ENCODE peak calls at places on chromosomes 7 and 10, in nine cellular contexts. L is endodermal cell; I is heart right ventricle; M is thoracic aorta; A is NT2/D1; C is H1; T is Peyer's patch; E is right atrium auricular region; X is effector memory CD4-positive, alpha-beta T cell. R is an unnamed sample. For H3K4me1 and H3K36me3, the result is how much of the 10 kb centered on the place peaks cover.

GRCh38 chr10:63256047-63256773 is 123.1 kb downstream of the NRBF2 start:
- DNase-seq in L (no peak), I (no peak), M (no peak), A (no peak), C (no peak), T (no peak), E (no peak), X (no peak), R (no peak)

GRCh38 chr7:86282014-86282682 is 361.6 kb upstream of the GRM3 start:
- DNase-seq in L (no peak), I (peak), M (no peak), A (no peak), C (no peak), T (no peak), E (no peak), X (no peak), R (peak)

GRCh38 chr7:50339990-50340500 is 35.5 kb downstream of the IKZF1 start:
- DNase-seq in L (peak), I (no peak), M (no peak), A (no peak), C (no peak), T (peak), E (no peak), X (no peak), R (no peak)

GRCh38 chr10:14563359-14563758 is 211.3 kb downstream of the FAM107B start:
- DNase-seq in L (no peak), I (no peak), M (no peak), A (no peak), C (no peak), T (no peak), E (no peak), X (no peak), R (no peak)

GRCh38 chr10:63671317-63671937 is 150.2 kb downstream of the REEP3 start:
- DNase-seq in L (no peak), I (no peak), M (no peak), A (peak), C (no peak), T (no peak), E (no peak), X (no peak), R (peak)

GRCh38 chr7:99729501-99730261 is 5.3 kb downstream of the CYP3A7 start:
- DNase-seq in L (no peak), I (no peak), M (no peak), A (no peak), C (no peak), T (no peak), E (no peak), X (no peak), R (no peak)

GRCh38 chr7:105011771-105012502 is 2.1 kb upstream of the KMT2E start:
- DNase-seq in L (no peak), I (no peak), M (no peak), A (no peak), C (no peak), T (peak), E (no peak), X (peak), R (peak)

GRCh38 chr7:75925717-75926435 is 10.9 kb downstream of the POR start:
- DNase-seq in L (no peak), I (no peak), M (no peak), A (no peak), C (no peak), T (no peak), E (no peak), X (no peak), R (peak)

GRCh38 chr10:15325243-15326002 is 45.7 kb downstream of the FAM171A1 start:
- DNase-seq in L (no peak), I (no peak), M (no peak), A (no peak), C (no peak), T (no peak), E (no peak), X (no peak), R (no peak)

GRCh38 chr10:93313798-93314197 is 168.3 kb downstream of the MYOF start:
- DNase-seq in L (no peak), I (no peak), M (no peak), A (no peak), C (no peak), T (no peak), E (no peak), X (no peak), R (no peak)
- H3K4me1 ChIP-seq in L (under half), I (under half), M (under half), A (under half), C (under half), T (under half), E (under half), X (under half), R (under half)

DNA sequence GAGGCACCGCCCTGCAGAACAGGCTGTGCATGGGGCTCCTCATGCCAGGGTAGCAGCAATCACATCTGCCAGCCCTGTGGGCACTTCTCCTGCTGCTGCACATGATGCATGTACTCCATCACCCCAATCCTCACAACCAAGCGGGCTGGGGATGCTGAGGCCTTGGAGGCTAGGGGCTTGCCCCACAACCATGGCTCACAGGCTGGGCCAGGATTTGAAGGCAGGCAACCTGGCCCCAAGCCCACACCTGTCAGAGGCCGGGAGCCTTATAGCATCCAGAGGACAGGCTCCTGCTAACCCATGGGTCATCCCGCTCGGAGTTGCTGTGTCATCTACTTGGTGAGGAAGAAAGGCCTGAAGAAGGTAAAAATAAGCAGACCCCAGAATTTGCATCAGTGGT is 2.2 kb downstream of the POLM start:
- DNase-seq in L (no peak), I (no peak), M (no peak), A (no peak), C (no peak), T (no peak), E (no peak), X (no peak), R (no peak)
- H3K36me3 ChIP-seq in L (under half), I (under half), M (under half), A (half or more), C (under half), T (under half), E (half or more), X (half or more), R (under half)

GRCh38 chr7:73717025-73717807 is 2.3 kb downstream of the STX1A start:
- DNase-seq in L (no peak), I (no peak), M (no peak), A (no peak), C (no peak), T (no peak), E (no peak), X (no peak), R (peak)

GRCh38 chr7:73718438-73718881 is 1.0 kb downstream of the STX1A start:
- DNase-seq in L (no peak), I (no peak), M (no peak), A (no peak), C (no peak), T (no peak), E (no peak), X (no peak), R (no peak)

GRCh38 chr7:73717991-73718405 is 1.5 kb downstream of the STX1A start:
- DNase-seq in L (no peak), I (no peak), M (no peak), A (no peak), C (no peak), T (peak), E (no peak), X (peak), R (no peak)

GRCh38 chr7:73716318-73716890 is 3.1 kb downstream of the STX1A start:
- DNase-seq in L (no peak), I (no peak), M (no peak), A (no peak), C (no peak), T (no peak), E (no peak), X (no peak), R (no peak)

DNA sequence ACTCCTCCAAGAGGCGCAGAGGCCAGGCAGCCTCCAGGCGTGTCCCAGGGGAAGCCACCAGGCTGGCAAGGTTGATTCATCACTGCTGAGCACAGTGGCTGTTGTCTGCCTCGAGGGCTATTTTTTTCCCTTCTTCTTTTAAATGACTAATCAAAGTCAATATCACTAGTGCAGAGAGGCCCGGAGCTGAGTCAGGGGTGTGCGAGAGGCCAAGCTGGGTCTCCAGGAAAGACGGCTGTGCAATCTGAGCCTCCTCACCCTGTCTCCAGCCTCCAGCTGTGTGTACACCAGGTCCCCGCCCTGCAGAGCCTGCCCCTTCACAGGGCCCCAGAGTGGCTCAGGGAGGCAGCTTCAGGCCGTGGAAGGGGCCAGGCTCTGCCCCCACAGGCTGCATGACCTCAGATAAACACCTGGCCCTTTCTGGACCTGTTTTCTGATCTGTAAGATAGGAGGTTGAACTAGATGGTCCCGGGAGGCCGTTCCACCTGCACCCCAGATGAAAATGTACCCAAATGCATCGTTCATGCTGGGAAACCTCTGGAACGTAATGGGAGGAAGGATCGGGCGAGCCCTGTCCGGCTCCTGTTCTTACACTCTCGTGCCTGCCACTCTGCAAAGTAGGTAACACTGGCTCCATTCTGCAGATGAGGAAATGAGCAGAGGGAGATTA is 3.7 kb downstream of the STX1A start:
- DNase-seq in L (no peak), I (no peak), M (no peak), A (no peak), C (no peak), T (no peak), E (no peak), X (no peak), R (no peak)
- H3K4me1 ChIP-seq in L (under half), I (under half), M (under half), A (under half), C (under half), T (under half), E (under half), X (under half), R (under half)

DNA sequence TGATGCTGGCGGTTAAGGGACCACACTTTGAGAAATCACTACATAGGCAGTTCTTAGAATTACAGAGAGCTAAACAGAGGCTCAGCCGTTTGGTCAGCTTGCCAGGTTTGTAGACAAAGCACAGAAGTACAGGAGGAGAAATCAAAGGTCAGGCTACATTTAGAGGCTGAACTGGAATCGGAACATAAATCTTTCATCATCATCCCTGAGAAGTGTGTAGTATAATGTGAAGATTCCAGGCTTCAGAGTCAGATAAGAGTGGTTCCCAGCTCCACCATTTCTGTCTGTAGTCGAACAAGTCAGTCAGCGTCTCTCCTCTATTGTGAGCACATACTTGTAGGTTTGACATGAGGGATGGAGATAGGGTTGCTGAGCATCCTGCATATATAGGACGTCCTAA is 18.9 kb downstream of the CDK1 start:
- DNase-seq in L (no peak), I (no peak), M (no peak), A (no peak), C (no peak), T (no peak), E (no peak), X (no peak), R (no peak)
- H3K36me3 ChIP-seq in L (half or more), I (under half), M (under half), A (under half), C (under half), T (under half), E (under half), X (under half), R (under half)

R was measured in testis.